ENCODE peak calls at places on chromosomes 16 and 17, in nine cellular contexts. One of them, this sample, is unnamed.

GRCh38 chr16:7303014-7303676 is 29.5 kb upstream of the RBFOX1 start:
- DNase-seq in left ventricle myocardium inferior: peak; percentile 20
- DNase-seq in LoVo: no peak
- DNase-seq in activated T-helper 1 cell treated with anti-CD3 and anti-CD28 coated beads, Interleukin-2, amount 50 U/mL, for 16 hours: no peak
- DNase-seq in stimulated activated CD4-positive, alpha-beta T cell treated with anti-CD3 and anti-CD28 coated beads, Interleukin-4, amount 100 ng/mL, for 4 hours: no peak
- DNase-seq in Right ventricle myocardium inferior: peak; percentile 69
- DNase-seq in NCI-H1436 treated with DMSO at 0.1 percent for 48 hours: no peak
- DNase-seq in stimulated activated CD8-positive, alpha-beta memory T cell treated with anti-CD3 and anti-CD28 coated beads, Interleukin-2, amount 100 ng/mL, for 1 hour: no peak
- DNase-seq in glutamatergic neuron: peak; percentile 70
- DNase-seq in this sample: no peak

GRCh38 chr17:67194134-67194533 is 50.9 kb downstream of the HELZ start:
- DNase-seq in left ventricle myocardium inferior: no peak
- DNase-seq in LoVo: no peak
- DNase-seq in activated T-helper 1 cell treated with anti-CD3 and anti-CD28 coated beads, Interleukin-2, amount 50 U/mL, for 16 hours: no peak
- DNase-seq in stimulated activated CD4-positive, alpha-beta T cell treated with anti-CD3 and anti-CD28 coated beads, Interleukin-4, amount 100 ng/mL, for 4 hours: no peak
- DNase-seq in Right ventricle myocardium inferior: no peak
- DNase-seq in NCI-H1436 treated with DMSO at 0.1 percent for 48 hours: no peak
- DNase-seq in stimulated activated CD8-positive, alpha-beta memory T cell treated with anti-CD3 and anti-CD28 coated beads, Interleukin-2, amount 100 ng/mL, for 1 hour: no peak
- DNase-seq in glutamatergic neuron: no peak
- DNase-seq in this sample: no peak

GRCh38 chr16:69150146-69150865 is 17.9 kb downstream of the UTP4 start:
- DNase-seq in left ventricle myocardium inferior: no peak
- DNase-seq in LoVo: peak; percentile 49
- DNase-seq in activated T-helper 1 cell treated with anti-CD3 and anti-CD28 coated beads, Interleukin-2, amount 50 U/mL, for 16 hours: no peak
- DNase-seq in stimulated activated CD4-positive, alpha-beta T cell treated with anti-CD3 and anti-CD28 coated beads, Interleukin-4, amount 100 ng/mL, for 4 hours: peak; percentile 17
- DNase-seq in Right ventricle myocardium inferior: no peak
- DNase-seq in NCI-H1436 treated with DMSO at 0.1 percent for 48 hours: peak; percentile 14
- DNase-seq in stimulated activated CD8-positive, alpha-beta memory T cell treated with anti-CD3 and anti-CD28 coated beads, Interleukin-2, amount 100 ng/mL, for 1 hour: peak; percentile 10
- DNase-seq in glutamatergic neuron: peak; percentile 42
- DNase-seq in this sample: no peak

GRCh38 chr16:28951410-28951943 is 740 bp downstream of the NFATC2IP start:
- DNase-seq in left ventricle myocardium inferior: no peak
- DNase-seq in LoVo: peak; percentile 11
- DNase-seq in activated T-helper 1 cell treated with anti-CD3 and anti-CD28 coated beads, Interleukin-2, amount 50 U/mL, for 16 hours: no peak
- DNase-seq in stimulated activated CD4-positive, alpha-beta T cell treated with anti-CD3 and anti-CD28 coated beads, Interleukin-4, amount 100 ng/mL, for 4 hours: no peak
- DNase-seq in Right ventricle myocardium inferior: no peak
- DNase-seq in NCI-H1436 treated with DMSO at 0.1 percent for 48 hours: no peak
- DNase-seq in stimulated activated CD8-positive, alpha-beta memory T cell treated with anti-CD3 and anti-CD28 coated beads, Interleukin-2, amount 100 ng/mL, for 1 hour: no peak
- DNase-seq in glutamatergic neuron: peak; percentile 47
- DNase-seq in this sample: no peak

GRCh38 chr17:18159551-18160120 is 24.0 kb upstream of the ALKBH5 start:
- DNase-seq in left ventricle myocardium inferior: no peak
- DNase-seq in LoVo: no peak
- DNase-seq in activated T-helper 1 cell treated with anti-CD3 and anti-CD28 coated beads, Interleukin-2, amount 50 U/mL, for 16 hours: no peak
- DNase-seq in stimulated activated CD4-positive, alpha-beta T cell treated with anti-CD3 and anti-CD28 coated beads, Interleukin-4, amount 100 ng/mL, for 4 hours: no peak
- DNase-seq in Right ventricle myocardium inferior: no peak
- DNase-seq in NCI-H1436 treated with DMSO at 0.1 percent for 48 hours: no peak
- DNase-seq in stimulated activated CD8-positive, alpha-beta memory T cell treated with anti-CD3 and anti-CD28 coated beads, Interleukin-2, amount 100 ng/mL, for 1 hour: no peak
- DNase-seq in glutamatergic neuron: no peak
- DNase-seq in this sample: no peak

GRCh38 chr17:42819939-42820535 is 4.0 kb downstream of the BECN1 start:
- DNase-seq in left ventricle myocardium inferior: peak; percentile 40
- DNase-seq in LoVo: peak; percentile 46
- DNase-seq in activated T-helper 1 cell treated with anti-CD3 and anti-CD28 coated beads, Interleukin-2, amount 50 U/mL, for 16 hours: peak; percentile 42
- DNase-seq in stimulated activated CD4-positive, alpha-beta T cell treated with anti-CD3 and anti-CD28 coated beads, Interleukin-4, amount 100 ng/mL, for 4 hours: peak; percentile 50
- DNase-seq in Right ventricle myocardium inferior: no peak
- DNase-seq in NCI-H1436 treated with DMSO at 0.1 percent for 48 hours: peak; percentile 16
- DNase-seq in stimulated activated CD8-positive, alpha-beta memory T cell treated with anti-CD3 and anti-CD28 coated beads, Interleukin-2, amount 100 ng/mL, for 1 hour: peak; percentile 51
- DNase-seq in glutamatergic neuron: peak; percentile 83
- DNase-seq in this sample: peak; percentile 19

GRCh38 chr17:19411641-19412040 is 609 bp downstream of the RNF112 start:
- DNase-seq in left ventricle myocardium inferior: no peak
- DNase-seq in LoVo: no peak
- DNase-seq in activated T-helper 1 cell treated with anti-CD3 and anti-CD28 coated beads, Interleukin-2, amount 50 U/mL, for 16 hours: no peak
- DNase-seq in stimulated activated CD4-positive, alpha-beta T cell treated with anti-CD3 and anti-CD28 coated beads, Interleukin-4, amount 100 ng/mL, for 4 hours: no peak
- DNase-seq in Right ventricle myocardium inferior: no peak
- DNase-seq in NCI-H1436 treated with DMSO at 0.1 percent for 48 hours: no peak
- DNase-seq in stimulated activated CD8-positive, alpha-beta memory T cell treated with anti-CD3 and anti-CD28 coated beads, Interleukin-2, amount 100 ng/mL, for 1 hour: no peak
- DNase-seq in glutamatergic neuron: peak; percentile 68
- DNase-seq in this sample: no peak

GRCh38 chr17:78180508-78180907 is 6.3 kb downstream of the TK1 start:
- DNase-seq in left ventricle myocardium inferior: no peak
- DNase-seq in LoVo: no peak
- DNase-seq in activated T-helper 1 cell treated with anti-CD3 and anti-CD28 coated beads, Interleukin-2, amount 50 U/mL, for 16 hours: no peak
- DNase-seq in stimulated activated CD4-positive, alpha-beta T cell treated with anti-CD3 and anti-CD28 coated beads, Interleukin-4, amount 100 ng/mL, for 4 hours: no peak
- DNase-seq in Right ventricle myocardium inferior: no peak
- DNase-seq in NCI-H1436 treated with DMSO at 0.1 percent for 48 hours: no peak
- DNase-seq in stimulated activated CD8-positive, alpha-beta memory T cell treated with anti-CD3 and anti-CD28 coated beads, Interleukin-2, amount 100 ng/mL, for 1 hour: no peak
- DNase-seq in glutamatergic neuron: no peak
- DNase-seq in this sample: no peak

GRCh38 chr17:19650826-19651225 is 2.3 kb downstream of the ALDH3A2 start:
- DNase-seq in left ventricle myocardium inferior: no peak
- DNase-seq in LoVo: peak; percentile 22
- DNase-seq in activated T-helper 1 cell treated with anti-CD3 and anti-CD28 coated beads, Interleukin-2, amount 50 U/mL, for 16 hours: no peak
- DNase-seq in stimulated activated CD4-positive, alpha-beta T cell treated with anti-CD3 and anti-CD28 coated beads, Interleukin-4, amount 100 ng/mL, for 4 hours: no peak
- DNase-seq in Right ventricle myocardium inferior: no peak
- DNase-seq in NCI-H1436 treated with DMSO at 0.1 percent for 48 hours: no peak
- DNase-seq in stimulated activated CD8-positive, alpha-beta memory T cell treated with anti-CD3 and anti-CD28 coated beads, Interleukin-2, amount 100 ng/mL, for 1 hour: no peak
- DNase-seq in glutamatergic neuron: no peak
- DNase-seq in this sample: no peak

GRCh38 chr16:30934827-30935557 is 11.6 kb downstream of the FBXL19 start:
- DNase-seq in left ventricle myocardium inferior: no peak
- DNase-seq in LoVo: no peak
- DNase-seq in activated T-helper 1 cell treated with anti-CD3 and anti-CD28 coated beads, Interleukin-2, amount 50 U/mL, for 16 hours: no peak
- DNase-seq in stimulated activated CD4-positive, alpha-beta T cell treated with anti-CD3 and anti-CD28 coated beads, Interleukin-4, amount 100 ng/mL, for 4 hours: no peak
- DNase-seq in Right ventricle myocardium inferior: peak; percentile 64
- DNase-seq in NCI-H1436 treated with DMSO at 0.1 percent for 48 hours: no peak
- DNase-seq in stimulated activated CD8-positive, alpha-beta memory T cell treated with anti-CD3 and anti-CD28 coated beads, Interleukin-2, amount 100 ng/mL, for 1 hour: no peak
- DNase-seq in glutamatergic neuron: peak; percentile 76
- DNase-seq in this sample: no peak

GRCh38 chr17:79923974-79924638 is 84.9 kb upstream of the CBX4 start:
- DNase-seq in left ventricle myocardium inferior: no peak
- DNase-seq in LoVo: peak; percentile 16
- DNase-seq in activated T-helper 1 cell treated with anti-CD3 and anti-CD28 coated beads, Interleukin-2, amount 50 U/mL, for 16 hours: peak; percentile 15
- DNase-seq in stimulated activated CD4-positive, alpha-beta T cell treated with anti-CD3 and anti-CD28 coated beads, Interleukin-4, amount 100 ng/mL, for 4 hours: no peak
- DNase-seq in Right ventricle myocardium inferior: no peak
- DNase-seq in NCI-H1436 treated with DMSO at 0.1 percent for 48 hours: no peak
- DNase-seq in stimulated activated CD8-positive, alpha-beta memory T cell treated with anti-CD3 and anti-CD28 coated beads, Interleukin-2, amount 100 ng/mL, for 1 hour: no peak
- DNase-seq in glutamatergic neuron: peak; percentile 86
- DNase-seq in this sample: no peak

GRCh38 chr17:57404073-57404472 is 147.8 kb downstream of the MSI2 start:
- DNase-seq in left ventricle myocardium inferior: no peak
- DNase-seq in LoVo: no peak
- DNase-seq in activated T-helper 1 cell treated with anti-CD3 and anti-CD28 coated beads, Interleukin-2, amount 50 U/mL, for 16 hours: no peak
- DNase-seq in stimulated activated CD4-positive, alpha-beta T cell treated with anti-CD3 and anti-CD28 coated beads, Interleukin-4, amount 100 ng/mL, for 4 hours: no peak
- DNase-seq in Right ventricle myocardium inferior: no peak
- DNase-seq in NCI-H1436 treated with DMSO at 0.1 percent for 48 hours: no peak
- DNase-seq in stimulated activated CD8-positive, alpha-beta memory T cell treated with anti-CD3 and anti-CD28 coated beads, Interleukin-2, amount 100 ng/mL, for 1 hour: no peak
- DNase-seq in glutamatergic neuron: no peak
- DNase-seq in this sample: no peak

GRCh38 chr17:58337126-58337599 is 8.6 kb upstream of the TSPOAP1 start:
- DNase-seq in left ventricle myocardium inferior: no peak
- DNase-seq in LoVo: no peak
- DNase-seq in activated T-helper 1 cell treated with anti-CD3 and anti-CD28 coated beads, Interleukin-2, amount 50 U/mL, for 16 hours: no peak
- DNase-seq in stimulated activated CD4-positive, alpha-beta T cell treated with anti-CD3 and anti-CD28 coated beads, Interleukin-4, amount 100 ng/mL, for 4 hours: peak; percentile 53
- DNase-seq in Right ventricle myocardium inferior: no peak
- DNase-seq in NCI-H1436 treated with DMSO at 0.1 percent for 48 hours: no peak
- DNase-seq in stimulated activated CD8-positive, alpha-beta memory T cell treated with anti-CD3 and anti-CD28 coated beads, Interleukin-2, amount 100 ng/mL, for 1 hour: no peak
- DNase-seq in glutamatergic neuron: no peak
- DNase-seq in this sample: peak; percentile 55

GRCh38 chr16:70676571-70677498 is 9.0 kb downstream of the MTSS2 start:
- DNase-seq in left ventricle myocardium inferior: no peak
- DNase-seq in LoVo: no peak
- DNase-seq in activated T-helper 1 cell treated with anti-CD3 and anti-CD28 coated beads, Interleukin-2, amount 50 U/mL, for 16 hours: no peak
- DNase-seq in stimulated activated CD4-positive, alpha-beta T cell treated with anti-CD3 and anti-CD28 coated beads, Interleukin-4, amount 100 ng/mL, for 4 hours: no peak
- DNase-seq in Right ventricle myocardium inferior: peak; percentile 37
- DNase-seq in NCI-H1436 treated with DMSO at 0.1 percent for 48 hours: no peak
- DNase-seq in stimulated activated CD8-positive, alpha-beta memory T cell treated with anti-CD3 and anti-CD28 coated beads, Interleukin-2, amount 100 ng/mL, for 1 hour: no peak
- DNase-seq in glutamatergic neuron: no peak
- DNase-seq in this sample: no peak